ENCODE peak calls at places on chromosomes 7 and 10, in four cellular contexts. X is GM20000, R is astrocyte of the spinal cord, B is AG09309. P is an unnamed sample.
A peak's percentile ranks its signal among the peaks of the same experiment; 100 is the strongest.

GRCh38 chr7:140625908-140626868 is 14.4 kb downstream of the DENND2A start:
- DNase-seq in R (peak; percentile 99), B (peak; percentile 73), X (no peak), P (peak; percentile 87)

GRCh38 chr7:828793-829561 is 3.3 kb upstream of the SUN1 start:
- DNase-seq in R (no peak), B (no peak), X (no peak), P (peak; percentile 38)

GRCh38 chr10:4064489-4064888 is 279.5 kb upstream of the KLF6 start:
- DNase-seq in R (no peak), B (no peak), X (no peak), P (no peak)

GRCh38 chr7:79624336-79624735 is 170.9 kb upstream of the MAGI2 start:
- DNase-seq in B (no peak), R (no peak), X (no peak), P (peak; percentile 7)

GRCh38 chr10:13792011-13792410 is 205.2 kb downstream of the PRPF18 start:
- DNase-seq in X (no peak), B (no peak), R (no peak), P (peak; percentile 83)

GRCh38 chr10:128440513-128441160 is 314.4 kb upstream of the MKI67 start:
- DNase-seq in X (no peak), B (no peak), R (no peak), P (no peak)

GRCh38 chr7:191105-192034 is 1.0 kb upstream of the FAM20C start:
- DNase-seq in X (no peak), R (peak; percentile 94), B (peak; percentile 68), P (peak; percentile 87)

GRCh38 chr7:42080831-42081230 is 156.2 kb downstream of the GLI3 start:
- DNase-seq in B (no peak), R (no peak), X (no peak), P (no peak)

GRCh38 chr7:33243319-33243881 is 114.0 kb downstream of the BBS9 start:
- DNase-seq in B (peak; percentile 37), X (peak; percentile 24), R (peak; percentile 64), P (peak; percentile 73)

GRCh38 chr10:69883256-69883655 is 81.5 kb downstream of the COL13A1 start:
- DNase-seq in R (no peak), X (peak; percentile 25), B (no peak), P (peak; percentile 82)

GRCh38 chr7:155811895-155812761 is at the start of gene SHH:
- DNase-seq in R (peak; percentile 34), B (no peak), X (no peak), P (no peak)

GRCh38 chr10:53508197-53508596 is 735.6 kb upstream of the MBL2 start:
- DNase-seq in B (no peak), R (no peak), X (no peak), P (no peak)

GRCh38 chr7:87599336-87599735 is 1.3 kb downstream of the ABCB1 start:
- DNase-seq in B (no peak), X (peak; percentile 79), R (no peak), P (no peak)

GRCh38 chr7:100515072-100515532 is 23.9 kb upstream of the AGFG2 start:
- DNase-seq in X (no peak), B (peak; percentile 38), R (peak; percentile 44), P (peak; percentile 52)

GRCh38 chr7:42991913-42992576 is 59.9 kb downstream of the MRPL32 start:
- DNase-seq in B (no peak), R (no peak), X (no peak), P (no peak)

GRCh38 chr10:122450336-122450990 is 4.0 kb upstream of the ARMS2 start:
- DNase-seq in B (no peak), R (no peak), X (no peak), P (peak; percentile 86)

GRCh38 chr7:64544010-64544409 is 18.9 kb downstream of the ZNF680 start:
- DNase-seq in R (no peak), B (no peak), X (no peak), P (no peak)

GRCh38 chr10:58143944-58144343 is 123.8 kb downstream of the IPMK start:
- DNase-seq in X (no peak), R (no peak), B (no peak), P (no peak)

GRCh38 chr7:126574838-126575250 is 677.9 kb downstream of the GRM8 start:
- DNase-seq in R (peak; percentile 53), B (no peak), X (no peak), P (peak; percentile 72)

GRCh38 chr7:89914673-89915072 is 239.6 kb upstream of the STEAP1 start:
- DNase-seq in B (no peak), R (no peak), X (no peak), P (no peak)

GRCh38 chr7:138164804-138165203 is 88.5 kb downstream of the AKR1D1 start:
- DNase-seq in B (no peak), R (no peak), X (no peak), P (no peak)

GRCh38 chr10:123135415-123136141 is at the start of gene HMX3:
- DNase-seq in B (no peak), X (peak; percentile 88), R (no peak), P (peak; percentile 22)

GRCh38 chr10:86367339-86367951 is 850 bp upstream of the GRID1 start:
- DNase-seq in B (no peak), X (peak; percentile 52), R (no peak), P (no peak)

GRCh38 chr7:150901160-150902035 is 49.1 kb downstream of the AOC1 start:
- DNase-seq in X (no peak), B (no peak), R (no peak), P (peak; percentile 67)

GRCh38 chr7:36415104-36415503 is 25.4 kb downstream of the ANLN start:
- DNase-seq in X (no peak), R (no peak), B (no peak), P (no peak)

GRCh38 chr10:16923309-16923708 is 106.1 kb upstream of the RSU1 start:
- DNase-seq in R (no peak), B (no peak), X (no peak), P (no peak)

GRCh38 chr7:149823631-149824199 is 14.5 kb upstream of the ZNF862 start:
- DNase-seq in B (no peak), R (no peak), X (no peak), P (no peak)

GRCh38 chr7:158016171-158017087 is 571.2 kb downstream of the PTPRN2 start:
- DNase-seq in R (no peak), B (no peak), X (no peak), P (no peak)

GRCh38 chr10:106960812-106961211 is 203.7 kb downstream of the SORCS1 start:
- DNase-seq in X (no peak), B (no peak), R (no peak), P (no peak)

GRCh38 chr7:842436-843031 is 10.3 kb downstream of the SUN1 start:
- DNase-seq in B (no peak), R (peak; percentile 25), X (no peak), P (no peak)

GRCh38 chr10:101354584-101355070 is 662 bp downstream of the BTRC start:
- DNase-seq in X (no peak), R (no peak), B (no peak), P (no peak)

P was measured in myocyte.